ENCODE peak calls at places on chromosomes 12 and 14, in seven cellular contexts. One of them, this sample, is unnamed. For H3K36me3, the result is how much of the 10 kb centered on the place peaks cover.

GRCh38 chr12:112370156-112370555 is 12.1 kb downstream of the HECTD4 start:
- DNase-seq in ovary: no peak
- DNase-seq in iPS DF 6.9: no peak
- DNase-seq in body of pancreas: no peak
- DNase-seq in H7: no peak
- DNase-seq in GM23338: no peak
- DNase-seq in A673: no peak
- DNase-seq in this sample: no peak

GRCh38 chr12:77943466-77943865 is 112.8 kb downstream of the NAV3 start:
- DNase-seq in ovary: no peak
- DNase-seq in iPS DF 6.9: no peak
- DNase-seq in body of pancreas: no peak
- DNase-seq in H7: no peak
- DNase-seq in GM23338: no peak
- DNase-seq in A673: peak
- DNase-seq in this sample: no peak

GRCh38 chr12:32457251-32458025 is 58.1 kb downstream of the FGD4 start:
- DNase-seq in ovary: no peak
- DNase-seq in iPS DF 6.9: no peak
- DNase-seq in body of pancreas: no peak
- DNase-seq in H7: no peak
- DNase-seq in GM23338: no peak
- DNase-seq in A673: no peak
- DNase-seq in this sample: no peak

GRCh38 chr12:50249464-50250229 is 33.7 kb downstream of the LIMA1 start:
- DNase-seq in ovary: no peak
- DNase-seq in iPS DF 6.9: no peak
- DNase-seq in body of pancreas: no peak
- DNase-seq in H7: no peak
- DNase-seq in GM23338: peak
- DNase-seq in A673: no peak
- DNase-seq in this sample: no peak

GRCh38 chr14:59166258-59166657 is 22.2 kb upstream of the DAAM1 start:
- DNase-seq in ovary: no peak
- DNase-seq in iPS DF 6.9: no peak
- DNase-seq in body of pancreas: no peak
- DNase-seq in H7: no peak
- DNase-seq in GM23338: no peak
- DNase-seq in A673: no peak
- DNase-seq in this sample: no peak

GRCh38 chr12:116718578-116719454 is 19.1 kb downstream of the SPRING1 start:
- DNase-seq in ovary: no peak
- DNase-seq in iPS DF 6.9: no peak
- DNase-seq in body of pancreas: no peak
- DNase-seq in H7: no peak
- DNase-seq in GM23338: no peak
- DNase-seq in A673: peak
- DNase-seq in this sample: no peak

GRCh38 chr14:64841121-64841611 is 38.5 kb downstream of the SPTB start:
- DNase-seq in ovary: no peak
- DNase-seq in iPS DF 6.9: peak
- DNase-seq in body of pancreas: no peak
- DNase-seq in H7: peak
- DNase-seq in GM23338: peak
- DNase-seq in A673: peak
- DNase-seq in this sample: no peak

GRCh38 chr12:91926810-91927209 is 218.8 kb downstream of the BTG1 start:
- DNase-seq in ovary: no peak
- DNase-seq in iPS DF 6.9: no peak
- DNase-seq in body of pancreas: no peak
- DNase-seq in H7: no peak
- DNase-seq in GM23338: no peak
- DNase-seq in A673: no peak
- DNase-seq in this sample: no peak

GRCh38 chr12:77979597-77980250 is 149.0 kb downstream of the NAV3 start:
- DNase-seq in ovary: no peak
- DNase-seq in iPS DF 6.9: no peak
- DNase-seq in body of pancreas: no peak
- DNase-seq in H7: no peak
- DNase-seq in GM23338: no peak
- DNase-seq in A673: no peak
- DNase-seq in this sample: no peak

GRCh38 chr12:52398176-52398575 is 8.0 kb downstream of the KRT82 start:
- DNase-seq in ovary: no peak
- DNase-seq in iPS DF 6.9: no peak
- DNase-seq in body of pancreas: no peak
- DNase-seq in H7: no peak
- DNase-seq in GM23338: no peak
- DNase-seq in A673: no peak
- DNase-seq in this sample: no peak

GRCh38 chr12:46332260-46332659 is 40.3 kb downstream of the SLC38A2 start:
- DNase-seq in ovary: no peak
- DNase-seq in iPS DF 6.9: no peak
- DNase-seq in body of pancreas: no peak
- DNase-seq in H7: no peak
- DNase-seq in GM23338: no peak
- DNase-seq in A673: no peak
- DNase-seq in this sample: no peak

GRCh38 chr12:118543651-118544050 is 167.3 kb downstream of the SUDS3 start:
- DNase-seq in ovary: no peak
- DNase-seq in iPS DF 6.9: no peak
- DNase-seq in body of pancreas: no peak
- DNase-seq in H7: no peak
- DNase-seq in GM23338: no peak
- DNase-seq in A673: no peak
- DNase-seq in this sample: no peak

GRCh38 chr14:41154143-41154807 is 452.4 kb upstream of the LRFN5 start:
- DNase-seq in ovary: no peak
- DNase-seq in iPS DF 6.9: no peak
- DNase-seq in body of pancreas: no peak
- DNase-seq in H7: no peak
- DNase-seq in GM23338: no peak
- DNase-seq in A673: no peak
- DNase-seq in this sample: no peak

GRCh38 chr14:91352101-91352500 is 65.5 kb downstream of the CCDC88C start:
- DNase-seq in ovary: peak
- DNase-seq in iPS DF 6.9: no peak
- DNase-seq in body of pancreas: no peak
- DNase-seq in H7: peak
- DNase-seq in GM23338: peak
- DNase-seq in A673: no peak
- DNase-seq in this sample: no peak

GRCh38 chr12:91863702-91864101 is 281.9 kb downstream of the BTG1 start:
- DNase-seq in ovary: no peak
- DNase-seq in iPS DF 6.9: no peak
- DNase-seq in body of pancreas: no peak
- DNase-seq in H7: no peak
- DNase-seq in GM23338: no peak
- DNase-seq in A673: no peak
- DNase-seq in this sample: no peak

GRCh38 chr12:7583471-7583870 is 79.9 kb upstream of the CD163 start:
- DNase-seq in ovary: no peak
- DNase-seq in iPS DF 6.9: no peak
- DNase-seq in body of pancreas: no peak
- DNase-seq in H7: no peak
- DNase-seq in GM23338: no peak
- DNase-seq in A673: no peak
- DNase-seq in this sample: no peak

GRCh38 chr14:54691525-54692260 is 124.8 kb downstream of the SAMD4A start:
- DNase-seq in ovary: peak
- DNase-seq in iPS DF 6.9: peak
- DNase-seq in body of pancreas: peak
- DNase-seq in H7: peak
- DNase-seq in GM23338: peak
- DNase-seq in A673: peak
- DNase-seq in this sample: peak

GRCh38 chr14:52348279-52348678 is 34.2 kb downstream of the PTGER2 start:
- DNase-seq in ovary: no peak
- DNase-seq in iPS DF 6.9: no peak
- DNase-seq in body of pancreas: no peak
- DNase-seq in H7: no peak
- DNase-seq in GM23338: no peak
- DNase-seq in A673: no peak
- DNase-seq in this sample: no peak

GRCh38 chr14:86196476-86196875 is 666.5 kb downstream of the FLRT2 start:
- DNase-seq in ovary: no peak
- DNase-seq in iPS DF 6.9: no peak
- DNase-seq in body of pancreas: no peak
- DNase-seq in H7: no peak
- DNase-seq in GM23338: no peak
- DNase-seq in A673: peak
- DNase-seq in this sample: no peak

GRCh38 chr12:47789712-47790489 is 16.9 kb downstream of the SLC48A1 start:
- DNase-seq in ovary: no peak
- DNase-seq in iPS DF 6.9: no peak
- DNase-seq in body of pancreas: no peak
- DNase-seq in H7: no peak
- DNase-seq in GM23338: no peak
- DNase-seq in A673: no peak
- DNase-seq in this sample: no peak
- H3K36me3 ChIP-seq in ovary: under half
- H3K36me3 ChIP-seq in iPS DF 6.9: half or more
- H3K36me3 ChIP-seq in body of pancreas: under half
- H3K36me3 ChIP-seq in H7: half or more
- H3K36me3 ChIP-seq in GM23338: under half
- H3K36me3 ChIP-seq in A673: under half
- H3K36me3 ChIP-seq in this sample: under half

DNA sequence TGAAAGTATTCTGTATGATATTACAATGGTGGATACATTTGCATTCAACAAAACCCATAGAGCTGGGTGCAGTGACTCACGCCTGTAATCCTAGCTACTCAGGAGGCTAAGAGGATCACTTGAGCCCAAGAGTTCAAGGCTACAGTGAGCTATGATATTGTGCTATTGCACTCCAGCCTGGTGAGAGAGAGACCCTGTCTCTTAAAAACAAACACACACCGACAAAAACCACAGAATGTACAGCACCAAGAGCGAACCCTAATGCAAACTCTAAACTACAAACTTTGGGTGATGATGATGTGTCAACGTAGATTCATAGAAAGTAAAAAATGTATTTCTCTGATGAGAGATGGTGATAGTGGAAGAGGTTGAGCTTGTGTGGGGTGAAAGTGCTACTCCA is 8.6 kb downstream of the CAPRIN2 start:
- DNase-seq in ovary: no peak
- DNase-seq in iPS DF 6.9: no peak
- DNase-seq in body of pancreas: no peak
- DNase-seq in H7: no peak
- DNase-seq in GM23338: no peak
- DNase-seq in A673: no peak
- DNase-seq in this sample: no peak
- H3K36me3 ChIP-seq in ovary: under half
- H3K36me3 ChIP-seq in iPS DF 6.9: under half
- H3K36me3 ChIP-seq in body of pancreas: under half
- H3K36me3 ChIP-seq in H7: under half
- H3K36me3 ChIP-seq in GM23338: under half
- H3K36me3 ChIP-seq in A673: under half
- H3K36me3 ChIP-seq in this sample: under half

DNA sequence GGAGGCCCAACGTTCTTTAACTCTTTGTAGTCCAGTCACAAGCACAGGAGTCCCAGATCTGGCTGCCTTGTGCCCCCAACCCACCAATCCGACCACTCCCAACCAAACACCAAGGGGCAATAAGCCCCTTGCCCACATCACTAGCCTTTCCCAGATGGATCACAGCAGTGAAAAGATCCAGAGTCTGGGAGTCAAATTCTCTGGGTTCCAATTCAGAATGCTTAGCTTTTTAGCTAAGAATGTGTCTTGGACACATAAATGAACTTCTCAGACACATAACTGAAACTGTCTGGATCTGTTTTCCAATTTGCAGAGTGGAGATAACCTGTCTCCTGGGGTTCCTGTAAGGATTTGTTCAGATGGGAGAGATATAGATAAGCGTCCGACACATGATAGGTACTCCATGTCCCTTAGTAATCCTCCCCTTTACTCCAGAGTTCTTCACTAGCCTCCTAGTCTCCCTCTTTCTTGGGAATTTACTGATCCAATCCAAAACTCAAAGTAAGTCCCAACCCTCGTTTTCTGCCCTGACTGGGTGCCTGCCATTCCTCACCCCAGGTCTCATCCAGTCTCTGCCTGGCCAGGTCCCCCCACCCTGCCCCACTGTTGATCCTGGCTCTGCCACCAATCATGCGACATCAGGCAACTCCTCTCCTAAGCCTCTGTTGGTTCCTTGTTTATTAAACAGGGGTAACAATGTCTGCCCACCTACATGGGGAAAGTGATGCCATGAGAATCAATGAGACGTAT is 439 bp upstream of the TNFRSF1A start:
- DNase-seq in ovary: no peak
- DNase-seq in iPS DF 6.9: no peak
- DNase-seq in body of pancreas: no peak
- DNase-seq in H7: no peak
- DNase-seq in GM23338: no peak
- DNase-seq in A673: no peak
- DNase-seq in this sample: no peak
- H3K36me3 ChIP-seq in ovary: under half
- H3K36me3 ChIP-seq in iPS DF 6.9: under half
- H3K36me3 ChIP-seq in body of pancreas: under half
- H3K36me3 ChIP-seq in H7: under half
- H3K36me3 ChIP-seq in GM23338: under half
- H3K36me3 ChIP-seq in A673: under half
- H3K36me3 ChIP-seq in this sample: under half

GRCh38 chr12:69570000-69570516 is 15.2 kb upstream of the CCT2 start:
- DNase-seq in ovary: no peak
- DNase-seq in iPS DF 6.9: no peak
- DNase-seq in body of pancreas: no peak
- DNase-seq in H7: no peak
- DNase-seq in GM23338: no peak
- DNase-seq in A673: no peak
- DNase-seq in this sample: no peak

GRCh38 chr12:69570545-69571399 is 14.5 kb upstream of the CCT2 start:
- DNase-seq in ovary: peak
- DNase-seq in iPS DF 6.9: peak
- DNase-seq in body of pancreas: peak
- DNase-seq in H7: peak
- DNase-seq in GM23338: peak
- DNase-seq in A673: peak
- DNase-seq in this sample: peak

GRCh38 chr12:69566603-69567002 is 18.7 kb upstream of the CCT2 start:
- DNase-seq in ovary: no peak
- DNase-seq in iPS DF 6.9: no peak
- DNase-seq in body of pancreas: no peak
- DNase-seq in H7: no peak
- DNase-seq in GM23338: peak
- DNase-seq in A673: no peak
- DNase-seq in this sample: no peak

GRCh38 chr12:69563166-69563762 is 22.0 kb upstream of the CCT2 start:
- DNase-seq in ovary: no peak
- DNase-seq in iPS DF 6.9: no peak
- DNase-seq in body of pancreas: no peak
- DNase-seq in H7: no peak
- DNase-seq in GM23338: no peak
- DNase-seq in A673: no peak
- DNase-seq in this sample: no peak

DNA sequence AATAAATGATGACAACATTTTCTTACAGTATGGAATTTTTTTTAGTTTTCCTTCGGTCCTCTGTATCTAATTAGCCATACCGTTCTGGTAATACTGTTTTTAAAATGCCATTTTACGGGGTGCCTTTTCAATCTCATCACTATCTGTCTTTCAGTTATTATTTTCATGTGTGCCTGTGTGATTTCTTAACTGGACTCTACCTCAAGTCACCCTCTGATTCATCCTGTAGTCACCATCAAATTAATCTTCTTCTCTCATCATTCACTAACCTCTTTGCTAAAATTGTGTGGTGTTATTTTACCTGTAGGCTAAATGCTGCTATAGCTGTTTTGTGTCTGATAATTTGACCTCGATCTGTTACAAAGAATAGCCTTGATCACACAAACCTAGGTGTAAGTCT is 16.0 kb upstream of the CCT2 start:
- DNase-seq in ovary: no peak
- DNase-seq in iPS DF 6.9: no peak
- DNase-seq in body of pancreas: no peak
- DNase-seq in H7: no peak
- DNase-seq in GM23338: no peak
- DNase-seq in A673: no peak
- DNase-seq in this sample: no peak
- H3K36me3 ChIP-seq in ovary: under half
- H3K36me3 ChIP-seq in iPS DF 6.9: under half
- H3K36me3 ChIP-seq in body of pancreas: under half
- H3K36me3 ChIP-seq in H7: under half
- H3K36me3 ChIP-seq in GM23338: under half
- H3K36me3 ChIP-seq in A673: under half
- H3K36me3 ChIP-seq in this sample: under half

This sample was measured in colonic mucosa.